ENCODE peak calls at places on chromosomes 2 and 18, in nine cellular contexts. One of them, this sample, is unnamed.
A peak's percentile ranks its signal among the peaks of the same experiment; 100 is the strongest.

GRCh38 chr2:39741871-39742270 is 37.2 kb downstream of the THUMPD2 start:
- DNase-seq in ureter: no peak
- DNase-seq in C1 segment of cervical spinal cord: no peak
- DNase-seq in HepG2: no peak
- DNase-seq in naive thymus-derived CD8-positive, alpha-beta T cell: no peak
- DNase-seq in activated CD4-positive, alpha-beta T cell treated with anti-CD3 and anti-CD28 coated beads for 1 hour: no peak
- DNase-seq in MG63: no peak
- DNase-seq in CD4-positive, alpha-beta memory T cell: no peak
- DNase-seq in activated T-helper 1 cell treated with Interleukin-2 at 50 U/mL for 16 hours: no peak
- DNase-seq in this sample: no peak

GRCh38 chr2:101823347-101823791 is 125.9 kb downstream of the MAP4K4 start:
- DNase-seq in MG63: peak; percentile 18
- DNase-seq in activated CD4-positive, alpha-beta T cell treated with anti-CD3 and anti-CD28 coated beads for 1 hour: peak; percentile 42
- DNase-seq in C1 segment of cervical spinal cord: peak; percentile 34
- DNase-seq in activated T-helper 1 cell treated with Interleukin-2 at 50 U/mL for 16 hours: peak; percentile 45
- DNase-seq in CD4-positive, alpha-beta memory T cell: peak; percentile 62
- DNase-seq in ureter: peak; percentile 53
- DNase-seq in HepG2: peak; percentile 71
- DNase-seq in naive thymus-derived CD8-positive, alpha-beta T cell: peak; percentile 71
- DNase-seq in this sample: peak; percentile 56

GRCh38 chr2:168583064-168583709 is 127.1 kb downstream of the CERS6 start:
- DNase-seq in MG63: peak; percentile 15
- DNase-seq in activated CD4-positive, alpha-beta T cell treated with anti-CD3 and anti-CD28 coated beads for 1 hour: no peak
- DNase-seq in naive thymus-derived CD8-positive, alpha-beta T cell: no peak
- DNase-seq in CD4-positive, alpha-beta memory T cell: no peak
- DNase-seq in ureter: no peak
- DNase-seq in C1 segment of cervical spinal cord: no peak
- DNase-seq in activated T-helper 1 cell treated with Interleukin-2 at 50 U/mL for 16 hours: no peak
- DNase-seq in HepG2: no peak
- DNase-seq in this sample: no peak

GRCh38 chr2:200039847-200040246 is 84.5 kb downstream of the MAIP1 start:
- DNase-seq in ureter: no peak
- DNase-seq in CD4-positive, alpha-beta memory T cell: no peak
- DNase-seq in activated T-helper 1 cell treated with Interleukin-2 at 50 U/mL for 16 hours: no peak
- DNase-seq in C1 segment of cervical spinal cord: no peak
- DNase-seq in naive thymus-derived CD8-positive, alpha-beta T cell: no peak
- DNase-seq in activated CD4-positive, alpha-beta T cell treated with anti-CD3 and anti-CD28 coated beads for 1 hour: no peak
- DNase-seq in MG63: peak; percentile 11
- DNase-seq in HepG2: no peak
- DNase-seq in this sample: no peak

GRCh38 chr18:57077786-57078552 is 68.9 kb upstream of the BOD1L2 start:
- DNase-seq in ureter: no peak
- DNase-seq in naive thymus-derived CD8-positive, alpha-beta T cell: peak; percentile 56
- DNase-seq in CD4-positive, alpha-beta memory T cell: no peak
- DNase-seq in MG63: no peak
- DNase-seq in C1 segment of cervical spinal cord: no peak
- DNase-seq in activated CD4-positive, alpha-beta T cell treated with anti-CD3 and anti-CD28 coated beads for 1 hour: no peak
- DNase-seq in HepG2: no peak
- DNase-seq in activated T-helper 1 cell treated with Interleukin-2 at 50 U/mL for 16 hours: no peak
- DNase-seq in this sample: no peak

GRCh38 chr2:38261569-38262513 is 115.2 kb downstream of the ATL2 start:
- DNase-seq in CD4-positive, alpha-beta memory T cell: no peak
- DNase-seq in HepG2: no peak
- DNase-seq in activated T-helper 1 cell treated with Interleukin-2 at 50 U/mL for 16 hours: no peak
- DNase-seq in C1 segment of cervical spinal cord: no peak
- DNase-seq in naive thymus-derived CD8-positive, alpha-beta T cell: no peak
- DNase-seq in ureter: no peak
- DNase-seq in MG63: no peak
- DNase-seq in activated CD4-positive, alpha-beta T cell treated with anti-CD3 and anti-CD28 coated beads for 1 hour: no peak
- DNase-seq in this sample: no peak

GRCh38 chr2:142130111-142131015 is 453 bp downstream of the LRP1B start:
- DNase-seq in ureter: peak; percentile 57
- DNase-seq in HepG2: peak; percentile 15
- DNase-seq in CD4-positive, alpha-beta memory T cell: no peak
- DNase-seq in C1 segment of cervical spinal cord: peak; percentile 80
- DNase-seq in MG63: peak; percentile 61
- DNase-seq in activated CD4-positive, alpha-beta T cell treated with anti-CD3 and anti-CD28 coated beads for 1 hour: no peak
- DNase-seq in naive thymus-derived CD8-positive, alpha-beta T cell: no peak
- DNase-seq in activated T-helper 1 cell treated with Interleukin-2 at 50 U/mL for 16 hours: no peak
- DNase-seq in this sample: peak; percentile 79

GRCh38 chr2:181904022-181904632 is 12.6 kb downstream of the ITPRID2 start:
- DNase-seq in naive thymus-derived CD8-positive, alpha-beta T cell: peak; percentile 44
- DNase-seq in MG63: no peak
- DNase-seq in HepG2: peak; percentile 66
- DNase-seq in CD4-positive, alpha-beta memory T cell: peak; percentile 21
- DNase-seq in C1 segment of cervical spinal cord: no peak
- DNase-seq in ureter: no peak
- DNase-seq in activated CD4-positive, alpha-beta T cell treated with anti-CD3 and anti-CD28 coated beads for 1 hour: no peak
- DNase-seq in activated T-helper 1 cell treated with Interleukin-2 at 50 U/mL for 16 hours: no peak
- DNase-seq in this sample: no peak

GRCh38 chr2:191488135-191488534 is 189.8 kb upstream of the NABP1 start:
- DNase-seq in CD4-positive, alpha-beta memory T cell: no peak
- DNase-seq in MG63: peak; percentile 51
- DNase-seq in activated CD4-positive, alpha-beta T cell treated with anti-CD3 and anti-CD28 coated beads for 1 hour: no peak
- DNase-seq in C1 segment of cervical spinal cord: no peak
- DNase-seq in HepG2: no peak
- DNase-seq in naive thymus-derived CD8-positive, alpha-beta T cell: no peak
- DNase-seq in activated T-helper 1 cell treated with Interleukin-2 at 50 U/mL for 16 hours: no peak
- DNase-seq in ureter: no peak
- DNase-seq in this sample: no peak

GRCh38 chr2:767440-767839 is 90.2 kb upstream of the TMEM18 start:
- DNase-seq in activated T-helper 1 cell treated with Interleukin-2 at 50 U/mL for 16 hours: no peak
- DNase-seq in activated CD4-positive, alpha-beta T cell treated with anti-CD3 and anti-CD28 coated beads for 1 hour: no peak
- DNase-seq in CD4-positive, alpha-beta memory T cell: no peak
- DNase-seq in C1 segment of cervical spinal cord: no peak
- DNase-seq in MG63: no peak
- DNase-seq in naive thymus-derived CD8-positive, alpha-beta T cell: peak; percentile 12
- DNase-seq in ureter: no peak
- DNase-seq in HepG2: no peak
- DNase-seq in this sample: no peak

GRCh38 chr2:104976603-104977120 is 61.2 kb upstream of the MRPS9 start:
- DNase-seq in naive thymus-derived CD8-positive, alpha-beta T cell: peak; percentile 19
- DNase-seq in activated T-helper 1 cell treated with Interleukin-2 at 50 U/mL for 16 hours: no peak
- DNase-seq in MG63: no peak
- DNase-seq in CD4-positive, alpha-beta memory T cell: no peak
- DNase-seq in ureter: no peak
- DNase-seq in C1 segment of cervical spinal cord: no peak
- DNase-seq in activated CD4-positive, alpha-beta T cell treated with anti-CD3 and anti-CD28 coated beads for 1 hour: no peak
- DNase-seq in HepG2: peak; percentile 33
- DNase-seq in this sample: no peak

GRCh38 chr2:197310271-197310939 is at the start of gene ANKRD44:
- DNase-seq in CD4-positive, alpha-beta memory T cell: peak; percentile 94
- DNase-seq in naive thymus-derived CD8-positive, alpha-beta T cell: peak; percentile 92
- DNase-seq in activated CD4-positive, alpha-beta T cell treated with anti-CD3 and anti-CD28 coated beads for 1 hour: peak; percentile 83
- DNase-seq in C1 segment of cervical spinal cord: peak; percentile 77
- DNase-seq in MG63: peak; percentile 91
- DNase-seq in ureter: peak; percentile 94
- DNase-seq in activated T-helper 1 cell treated with Interleukin-2 at 50 U/mL for 16 hours: peak; percentile 86
- DNase-seq in HepG2: peak; percentile 47
- DNase-seq in this sample: peak; percentile 80

This sample was measured in substantia nigra.